ENCODE peak calls at places on chromosomes 6 and 20, in eight cellular contexts. A is NK-92 treated with Interleukin-12 subunit alpha and Interleukin-12 subunit beta, amount 100 ng/mL, for 24 hours; K is lower lobe of right lung; R is left cardiac atrium; H is activated T-cell treated with anti-CD3 and anti-CD28 coated beads for 1 hour; Z is lung microvascular endothelial cell; V is stimulated activated CD4-positive, alpha-beta T cell treated with anti-CD3 and anti-CD28 coated beads, Interleukin-12 subunit alpha, Interleukin-12 subunit beta, amount 100 ng/mL, for 4 hours; L is Ammon's horn. F is an unnamed sample.

GRCh38 chr20:19806806-19807691 is 49.0 kb downstream of the RIN2 start:
- DNase-seq in A (no peak), K (no peak), R (no peak), H (no peak), Z (no peak), V (no peak), L (no peak), F (peak)

GRCh38 chr6:117025310-117025709 is 148.3 kb downstream of the RFX6 start:
- DNase-seq in A (no peak), K (no peak), R (no peak), H (no peak), Z (no peak), V (no peak), L (no peak), F (no peak)

GRCh38 chr6:44291841-44292240 is 21.3 kb downstream of the AARS2 start:
- DNase-seq in A (no peak), K (no peak), R (no peak), H (no peak), Z (no peak), V (no peak), L (no peak), F (no peak)

GRCh38 chr6:36443951-36444428 is 1.2 kb downstream of the KCTD20 start:
- DNase-seq in A (no peak), K (no peak), R (no peak), H (no peak), Z (peak), V (no peak), L (no peak), F (no peak)

GRCh38 chr20:37394543-37395410 is 48.8 kb downstream of the SRC start:
- DNase-seq in A (no peak), K (peak), R (peak), H (no peak), Z (no peak), V (no peak), L (no peak), F (no peak)

GRCh38 chr20:9977629-9978028 is 57.2 kb upstream of the ANKEF1 start:
- DNase-seq in A (no peak), K (no peak), R (no peak), H (no peak), Z (no peak), V (no peak), L (no peak), F (no peak)

GRCh38 chr20:40771308-40771610 is 82.2 kb upstream of the MAFB start:
- DNase-seq in A (no peak), K (no peak), R (no peak), H (no peak), Z (no peak), V (no peak), L (no peak), F (no peak)

GRCh38 chr6:33330736-33331135 is 13.2 kb upstream of the ZBTB22 start:
- DNase-seq in A (no peak), K (no peak), R (no peak), H (no peak), Z (no peak), V (no peak), L (no peak), F (no peak)

GRCh38 chr6:157059781-157060180 is 263.5 kb downstream of the TMEM242 start:
- DNase-seq in A (no peak), K (no peak), R (no peak), H (no peak), Z (no peak), V (no peak), L (peak), F (no peak)